ENCODE peak calls at places on chromosomes 4 and X, in seven cellular contexts. W is endothelial cell, X is pancreas, K is RWPE1, P is GM12865, D is A549, B is fibroblast of mammary gland. I is an unnamed sample.

GRCh38 chr4:137664416-137664815 is 132.1 kb upstream of the PCDH18 start:
- DNase-seq in W (no peak), X (no peak), K (no peak), P (no peak), D (no peak), B (peak; percentile 72), I (no peak)

GRCh38 chrX:14712096-14712495 is 160.8 kb downstream of the FANCB start:
- DNase-seq in W (peak; percentile 2), X (no peak), K (no peak), P (no peak), D (no peak), B (no peak), I (no peak)

GRCh38 chr4:3301450-3302163 is 8.8 kb downstream of the RGS12 start:
- DNase-seq in W (no peak), X (no peak), K (no peak), P (no peak), D (no peak), B (no peak), I (no peak)

GRCh38 chr4:23234716-23235115 is 542.0 kb downstream of the GBA3 start:
- DNase-seq in W (no peak), X (no peak), K (no peak), P (no peak), D (no peak), B (no peak), I (no peak)

GRCh38 chr4:113958766-113959540 is 20.5 kb downstream of the ARSJ start:
- DNase-seq in W (no peak), X (no peak), K (peak; percentile 80), P (peak; percentile 10), D (peak; percentile 14), B (peak; percentile 96), I (no peak)

GRCh38 chr4:139242511-139243051 is 37.4 kb downstream of the MGARP start:
- DNase-seq in W (no peak), X (no peak), K (peak; percentile 48), P (no peak), D (no peak), B (peak; percentile 73), I (no peak)

GRCh38 chr4:126738926-126739325 is 893.8 kb upstream of the INTU start:
- DNase-seq in W (no peak), X (no peak), K (peak; percentile 24), P (no peak), D (no peak), B (peak; percentile 83), I (no peak)

GRCh38 chrX:40377684-40378083 is 203.1 kb upstream of the ATP6AP2 start:
- DNase-seq in W (no peak), X (no peak), K (no peak), P (no peak), D (no peak), B (no peak), I (no peak)

GRCh38 chr4:176001171-176002006 is 64.3 kb upstream of the WDR17 start:
- DNase-seq in W (peak; percentile 57), X (peak; percentile 15), K (peak; percentile 6), P (no peak), D (peak; percentile 5), B (peak; percentile 20), I (no peak)

GRCh38 chr4:10063544-10064300 is 42.4 kb upstream of the SLC2A9 start:
- DNase-seq in W (peak; percentile 54), X (peak; percentile 60), K (peak; percentile 38), P (no peak), D (no peak), B (peak; percentile 73), I (peak; percentile 77)

GRCh38 chr4:149999485-150000074 is 78.7 kb upstream of the DCLK2 start:
- DNase-seq in W (peak; percentile 26), X (peak; percentile 28), K (peak; percentile 55), P (peak; percentile 55), D (peak; percentile 36), B (peak; percentile 80), I (no peak)

GRCh38 chr4:122668241-122668640 is 47.4 kb upstream of the IL21 start:
- DNase-seq in W (no peak), X (no peak), K (peak; percentile 26), P (no peak), D (no peak), B (peak; percentile 95), I (no peak)

GRCh38 chrX:132638313-132638712 is 149.5 kb upstream of the MBNL3 start:
- DNase-seq in W (no peak), X (no peak), K (no peak), P (no peak), D (no peak), B (no peak), I (no peak)

GRCh38 chr4:150302553-150302952 is 224.3 kb downstream of the DCLK2 start:
- DNase-seq in W (no peak), X (peak; percentile 59), K (peak; percentile 76), P (no peak), D (peak; percentile 16), B (peak; percentile 98), I (no peak)

GRCh38 chr4:65670331-65671031 is at the start of gene EPHA5:
- DNase-seq in W (peak; percentile 67), X (peak; percentile 46), K (peak; percentile 50), P (no peak), D (no peak), B (peak; percentile 56), I (no peak)

DNA sequence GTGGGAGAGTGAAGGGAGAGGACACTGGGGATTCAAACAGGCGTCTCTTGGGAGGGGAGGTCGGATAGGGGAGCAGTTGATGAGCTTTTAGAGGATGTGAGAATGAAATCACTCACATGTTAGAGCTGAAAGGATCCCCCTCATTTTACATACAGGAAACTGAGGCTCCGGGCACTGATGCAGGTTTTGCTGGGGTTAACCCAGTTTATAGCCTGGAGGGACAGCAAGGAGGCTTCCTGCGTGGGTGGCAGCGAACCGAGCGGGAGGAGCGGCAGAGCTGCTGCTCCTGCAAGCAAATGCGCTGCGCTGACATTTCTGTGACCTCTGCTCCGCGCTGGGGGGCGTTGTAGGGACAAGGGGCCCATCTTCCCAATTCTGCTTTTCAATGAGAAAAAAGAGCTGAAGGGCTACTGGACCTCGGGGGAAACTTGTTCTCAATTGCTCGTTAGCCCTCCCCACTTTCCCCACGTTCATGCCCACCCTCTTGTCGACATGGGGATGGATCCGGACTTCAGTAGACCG is 1.1 kb upstream of the NEUROG2 start:
- DNase-seq in W (no peak), X (no peak), K (no peak), P (peak; percentile 80), D (no peak), B (no peak), I (no peak)
- TF ChIP-seq CTCF in W (no peak), X (no peak), K (no peak), P (peak; percentile 3), D (no peak), B (no peak), I (no peak)

DNA sequence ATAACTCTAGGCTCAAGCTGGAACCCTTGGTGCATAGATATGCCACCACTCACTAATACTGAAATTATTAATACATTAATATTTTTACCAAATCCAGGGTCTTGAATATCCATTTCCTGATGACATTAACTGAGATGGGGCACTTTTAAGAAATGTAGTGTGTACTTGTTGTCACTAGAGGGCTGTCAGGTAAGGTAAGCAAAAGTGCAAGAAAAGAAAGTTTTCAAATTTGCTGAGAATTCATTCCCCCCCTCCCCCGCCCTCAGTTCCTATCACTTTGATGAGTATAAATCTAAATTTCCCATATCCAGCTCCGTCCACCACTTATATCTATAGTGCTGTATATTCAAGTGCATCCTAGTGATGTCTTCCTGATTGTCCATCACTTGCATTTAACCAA is 20.5 kb upstream of the WDR44 start:
- DNase-seq in W (no peak), X (no peak), K (peak; percentile 3), P (peak; percentile 11), D (no peak), B (peak; percentile 8), I (no peak)
- TF ChIP-seq CTCF in W (no peak), X (no peak), K (peak; percentile 19), P (peak; percentile 28), D (peak; percentile 33), B (peak; percentile 26), I (no peak)

DNA sequence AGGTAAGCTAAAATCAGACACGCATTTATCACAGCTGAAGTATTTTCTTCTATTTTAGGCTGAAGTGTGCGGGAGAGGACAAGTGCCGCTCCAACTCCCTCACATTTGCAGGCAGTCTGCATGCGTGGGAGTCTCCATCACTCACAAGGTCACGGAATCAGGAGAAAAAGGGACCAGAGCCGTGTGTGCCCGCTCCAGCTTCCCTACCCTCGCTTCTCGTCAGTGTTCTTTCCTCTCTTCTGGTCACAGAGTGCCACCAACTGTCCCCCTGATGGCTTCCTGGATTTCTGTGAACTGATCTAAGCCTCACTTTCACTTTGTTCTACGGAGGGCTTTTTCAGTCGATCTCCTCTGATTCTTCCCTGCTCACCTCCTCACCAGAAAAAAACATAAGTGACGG is 407.3 kb upstream of the AADAT start:
- DNase-seq in W (no peak), X (no peak), K (no peak), P (peak; percentile 52), D (no peak), B (peak; percentile 9), I (no peak)
- TF ChIP-seq CTCF in W (no peak), X (no peak), K (no peak), P (no peak), D (no peak), B (no peak), I (no peak)

DNA sequence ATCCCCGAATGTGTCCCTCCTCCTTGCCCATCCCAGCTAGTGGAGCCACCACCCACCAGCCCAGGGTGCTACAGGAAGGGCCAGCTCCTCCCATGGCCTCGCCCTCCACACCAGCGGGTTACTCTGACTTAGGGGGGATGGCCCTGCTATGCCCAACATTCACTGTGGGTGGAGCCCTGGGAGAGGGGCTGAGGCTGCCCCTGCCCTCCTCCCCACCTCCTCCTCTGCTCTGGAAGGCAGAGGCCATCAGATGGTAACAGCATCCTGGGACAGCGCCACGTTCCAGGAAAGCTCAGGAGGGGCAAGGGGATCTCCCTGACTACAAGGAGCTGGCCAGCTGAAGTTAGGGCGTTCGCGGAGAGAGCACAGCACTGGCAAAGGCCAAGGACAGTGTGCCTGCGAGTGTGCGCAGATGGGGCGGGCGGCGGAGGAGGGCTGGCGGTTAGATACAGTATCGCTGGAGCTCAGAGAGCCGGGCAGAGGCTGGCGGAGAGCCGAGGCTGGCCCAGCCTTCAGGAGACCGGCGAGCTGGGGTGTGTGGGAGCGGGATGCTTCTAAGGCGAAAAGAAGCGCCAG is 1.5 kb downstream of the JAKMIP1 start:
- DNase-seq in W (peak; percentile 15), X (no peak), K (no peak), P (peak; percentile 68), D (no peak), B (no peak), I (no peak)
- TF ChIP-seq CTCF in W (no peak), X (no peak), K (no peak), P (no peak), D (no peak), B (no peak), I (no peak)

DNA sequence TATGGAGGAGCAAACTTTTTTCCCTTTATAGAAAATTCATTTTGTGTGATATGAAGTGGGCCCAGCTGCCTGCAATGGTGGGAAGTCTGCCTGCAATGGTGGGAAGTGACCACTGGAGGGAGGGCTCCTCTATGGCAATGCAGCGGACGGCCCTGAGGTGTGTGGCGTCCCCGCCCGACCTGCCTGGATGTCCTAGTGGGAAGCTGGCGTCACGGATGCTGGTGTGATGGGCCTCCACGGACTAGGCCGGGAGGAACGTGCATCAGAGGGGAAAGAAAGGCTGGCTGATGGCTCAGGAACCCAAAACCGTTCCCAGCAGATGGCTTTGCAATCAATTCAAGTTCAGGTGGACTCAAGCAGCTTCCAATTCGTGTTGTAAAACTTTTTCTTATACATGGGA is 177.9 kb downstream of the AFAP1 start:
- DNase-seq in W (peak; percentile 78), X (peak; percentile 47), K (peak; percentile 21), P (peak; percentile 72), D (peak; percentile 49), B (peak; percentile 63), I (no peak)
- TF ChIP-seq CTCF in W (peak; percentile 82), X (peak; percentile 40), K (peak; percentile 56), P (peak; percentile 86), D (peak; percentile 43), B (peak; percentile 66), I (peak; percentile 82)